ENCODE peak calls at places on chromosomes 4 and X, in seven cellular contexts. D, H, U, B, V, P and F are unnamed samples.

GRCh38 chrX:71183341-71183740 is 38.7 kb downstream of the NLGN3 start:
- DNase-seq in D (no peak), H (no peak), U (no peak), B (no peak), V (no peak), P (no peak), F (no peak)

GRCh38 chrX:77009691-77010090 is 437.5 kb upstream of the FGF16 start:
- DNase-seq in D (no peak), H (no peak), U (peak), B (no peak), V (no peak), P (no peak), F (no peak)

GRCh38 chrX:48025561-48025960 is 18.8 kb downstream of the SPACA5 start:
- DNase-seq in D (peak), H (peak), U (peak), B (peak), V (peak), P (no peak), F (peak)

GRCh38 chrX:72020788-72021187 is 110.1 kb downstream of the NHSL2 start:
- DNase-seq in D (no peak), H (no peak), U (no peak), B (no peak), V (no peak), P (no peak), F (no peak)

GRCh38 chr4:100060765-100061416 is 110.8 kb upstream of the H2AZ1 start:
- DNase-seq in D (no peak), H (no peak), U (no peak), B (no peak), V (no peak), P (no peak), F (no peak)

GRCh38 chr4:26124753-26125236 is 196.0 kb upstream of the RBPJ start:
- DNase-seq in D (no peak), H (no peak), U (no peak), B (no peak), V (no peak), P (no peak), F (no peak)

GRCh38 chr4:166091914-166092510 is 219.0 kb downstream of the TLL1 start:
- DNase-seq in D (no peak), H (no peak), U (peak), B (no peak), V (no peak), P (no peak), F (no peak)

GRCh38 chr4:139589619-139590018 is 33.6 kb upstream of the SETD7 start:
- DNase-seq in D (no peak), H (no peak), U (peak), B (no peak), V (no peak), P (no peak), F (no peak)

GRCh38 chr4:65880594-65880993 is 210.3 kb upstream of the EPHA5 start:
- DNase-seq in D (no peak), H (no peak), U (peak), B (no peak), V (no peak), P (no peak), F (no peak)

GRCh38 chr4:94006932-94007331 is 178.4 kb downstream of the ATOH1 start:
- DNase-seq in D (no peak), H (no peak), U (no peak), B (no peak), V (no peak), P (no peak), F (no peak)

GRCh38 chr4:126779001-126779400 is 853.8 kb upstream of the INTU start:
- DNase-seq in D (no peak), H (no peak), U (peak), B (no peak), V (no peak), P (no peak), F (no peak)

GRCh38 chrX:20472148-20472547 is 205.4 kb upstream of the RPS6KA3 start:
- DNase-seq in D (no peak), H (no peak), U (no peak), B (no peak), V (no peak), P (no peak), F (no peak)

GRCh38 chr4:3739577-3739976 is 26.6 kb upstream of the ADRA2C start:
- DNase-seq in D (no peak), H (no peak), U (no peak), B (no peak), V (no peak), P (no peak), F (no peak)

GRCh38 chr4:62455871-62456270 is 1255.7 kb downstream of the ADGRL3 start:
- DNase-seq in D (no peak), H (no peak), U (no peak), B (no peak), V (no peak), P (no peak), F (no peak)